ENCODE peak calls at places on chromosomes 7 and 10, in nine cellular contexts. F is AG09309, Y is right lobe of liver, W is cardiac fibroblast, B is fibroblast of lung, V is RWPE1, J is uterus, E is epithelial cell of esophagus, S is dorsolateral prefrontal cortex. U is an unnamed sample.

GRCh38 chr7:69942557-69942956 is 344.3 kb downstream of the AUTS2 start:
- DNase-seq in E (no peak), W (no peak), V (no peak), S (no peak), B (no peak), Y (no peak), J (no peak), F (no peak), U (no peak)

GRCh38 chr7:74002474-74003017 is 25.4 kb upstream of the ELN start:
- DNase-seq in F (peak; percentile 39), E (peak; percentile 69), B (peak; percentile 86), J (peak; percentile 58), W (peak; percentile 72), Y (no peak), V (peak; percentile 79), S (no peak), U (peak; percentile 66)

GRCh38 chr10:29728541-29729049 is 93.8 kb upstream of the SVIL start:
- DNase-seq in J (no peak), F (no peak), E (no peak), S (no peak), B (no peak), W (no peak), V (no peak), Y (no peak), U (no peak)

GRCh38 chr7:44486693-44487092 is 3.8 kb downstream of the NUDCD3 start:
- DNase-seq in B (peak; percentile 37), W (peak; percentile 18), Y (no peak), J (no peak), S (no peak), E (peak; percentile 74), V (no peak), F (no peak), U (peak; percentile 49)

GRCh38 chr10:70478191-70479160 is at the start of gene PALD1:
- DNase-seq in E (no peak), V (peak; percentile 56), B (peak; percentile 58), W (no peak), S (peak; percentile 25), F (no peak), J (peak; percentile 70), Y (peak; percentile 70), U (peak; percentile 48)

GRCh38 chr10:93150289-93150688 is 76.6 kb downstream of the CYP26A1 start:
- DNase-seq in V (peak; percentile 80), Y (no peak), E (peak; percentile 79), F (no peak), W (peak; percentile 21), B (peak; percentile 72), J (no peak), S (no peak), U (peak; percentile 86)

GRCh38 chr10:126104767-126105166 is 208.4 kb downstream of the FANK1 start:
- DNase-seq in W (no peak), F (no peak), V (no peak), E (no peak), J (no peak), Y (no peak), B (no peak), S (no peak), U (no peak)

GRCh38 chr7:84271550-84271949 is 77.0 kb upstream of the SEMA3A start:
- DNase-seq in F (no peak), V (no peak), Y (no peak), S (no peak), E (peak; percentile 68), W (peak; percentile 30), J (no peak), B (no peak), U (peak; percentile 38)

GRCh38 chr10:52956451-52956850 is 183.9 kb upstream of the MBL2 start:
- DNase-seq in F (no peak), J (no peak), V (peak; percentile 15), E (peak; percentile 82), W (no peak), S (no peak), B (peak; percentile 11), Y (no peak), U (no peak)

GRCh38 chr7:40608321-40609075 is 473.7 kb downstream of the SUGCT start:
- DNase-seq in Y (no peak), B (no peak), S (no peak), W (no peak), J (no peak), E (peak; percentile 24), V (no peak), F (no peak), U (peak; percentile 5)

GRCh38 chr7:55065511-55066229 is 46.9 kb downstream of the EGFR start:
- DNase-seq in S (no peak), F (no peak), V (peak; percentile 73), W (peak; percentile 97), E (peak; percentile 83), J (peak; percentile 48), Y (no peak), B (peak; percentile 94), U (peak; percentile 80)

GRCh38 chr10:43200538-43201390 is 62.5 kb downstream of the CSGALNACT2 start:
- DNase-seq in F (no peak), Y (peak; percentile 43), S (no peak), E (no peak), W (no peak), J (peak; percentile 4), V (no peak), B (no peak), U (no peak)

GRCh38 chr10:107496594-107496993 is 332.1 kb upstream of the SORCS1 start:
- DNase-seq in B (peak; percentile 9), J (no peak), E (no peak), F (no peak), S (no peak), V (no peak), Y (no peak), W (peak; percentile 2), U (no peak)

GRCh38 chr7:93690021-93690420 is 115.5 kb upstream of the CALCR start:
- DNase-seq in V (no peak), S (no peak), W (no peak), B (no peak), F (no peak), J (no peak), Y (no peak), E (no peak), U (no peak)

GRCh38 chr10:23399701-23400144 is 39.2 kb upstream of the OTUD1 start:
- DNase-seq in V (no peak), F (peak; percentile 57), Y (no peak), W (peak; percentile 89), S (no peak), J (no peak), E (peak; percentile 87), B (peak; percentile 85), U (peak; percentile 21)

GRCh38 chr7:16817536-16817935 is 12.7 kb upstream of the AGR2 start:
- DNase-seq in E (peak; percentile 87), V (peak; percentile 39), W (peak; percentile 69), J (no peak), B (peak; percentile 88), S (no peak), F (no peak), Y (no peak), U (peak; percentile 41)

DNA sequence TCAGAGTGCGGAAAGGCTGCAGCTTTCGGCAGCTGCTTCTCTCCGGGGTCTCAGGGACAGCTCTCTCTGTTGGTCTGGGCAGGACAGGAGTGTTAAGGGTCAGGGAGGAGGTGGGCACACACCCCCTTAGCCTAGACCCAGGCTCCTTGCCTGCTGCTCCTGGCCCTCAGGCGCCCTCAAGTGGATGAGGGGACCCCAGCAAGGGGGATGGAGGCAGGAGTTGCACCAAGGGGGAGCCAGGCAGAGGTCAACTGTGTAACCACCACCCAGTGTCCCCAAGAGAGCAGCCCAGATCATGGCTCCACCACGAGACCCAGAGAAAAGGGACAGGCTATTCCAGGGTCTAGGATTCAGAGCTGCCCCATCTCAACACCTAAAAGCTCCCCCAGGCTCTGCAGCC is 26.9 kb downstream of the SPOCK2 start:
- DNase-seq in J (no peak), S (no peak), Y (no peak), F (no peak), V (no peak), W (no peak), E (no peak), B (no peak), U (no peak)
- TF ChIP-seq CTCF in J (no peak), S (no peak), Y (no peak), F (peak; percentile 25), V (no peak), W (peak; percentile 21), E (peak; percentile 17), B (peak; percentile 26), U (peak; percentile 14)

GRCh38 chr10:72335394-72336258 is 19.1 kb downstream of the DNAJB12 start:
- DNase-seq in W (peak; percentile 83), B (peak; percentile 67), J (peak; percentile 67), S (no peak), Y (no peak), V (no peak), F (no peak), E (no peak), U (peak; percentile 90)
- TF ChIP-seq CTCF in W (no peak), B (no peak), J (no peak), S (no peak), Y (no peak), V (no peak), F (no peak), E (no peak), U (no peak)

DNA sequence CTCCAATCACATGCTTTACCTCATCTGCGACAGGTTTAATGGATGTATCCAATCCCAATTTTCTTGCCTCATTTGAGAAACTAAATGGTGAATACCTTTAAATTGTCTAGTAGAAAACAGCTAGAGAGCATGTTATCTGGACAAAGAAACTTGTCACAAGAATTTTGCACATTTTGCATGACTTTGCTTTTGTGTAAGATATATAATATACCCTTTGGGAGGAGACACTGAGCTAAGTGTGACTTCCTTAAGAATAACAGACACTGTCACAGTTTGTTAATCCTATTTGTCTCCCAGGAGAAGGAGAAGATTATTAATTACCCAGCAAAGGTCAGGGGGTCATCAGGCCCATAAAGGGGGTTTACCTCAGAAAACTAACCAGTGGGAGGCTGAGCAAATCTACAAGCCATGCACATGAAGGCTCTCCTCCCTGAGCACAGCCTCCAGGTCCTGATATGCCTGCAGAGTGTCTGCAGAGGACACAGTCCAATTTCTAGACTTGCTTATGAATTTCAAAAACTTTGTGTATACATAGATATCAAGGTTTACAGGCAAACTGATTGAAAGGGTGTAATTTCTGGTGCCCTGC is 10.2 kb upstream of the MET start:
- DNase-seq in J (no peak), W (no peak), F (no peak), E (no peak), B (no peak), S (no peak), V (no peak), Y (no peak), U (no peak)
- TF ChIP-seq CTCF in J (no peak), W (no peak), F (no peak), E (no peak), B (no peak), S (no peak), V (no peak), Y (no peak), U (no peak)

DNA sequence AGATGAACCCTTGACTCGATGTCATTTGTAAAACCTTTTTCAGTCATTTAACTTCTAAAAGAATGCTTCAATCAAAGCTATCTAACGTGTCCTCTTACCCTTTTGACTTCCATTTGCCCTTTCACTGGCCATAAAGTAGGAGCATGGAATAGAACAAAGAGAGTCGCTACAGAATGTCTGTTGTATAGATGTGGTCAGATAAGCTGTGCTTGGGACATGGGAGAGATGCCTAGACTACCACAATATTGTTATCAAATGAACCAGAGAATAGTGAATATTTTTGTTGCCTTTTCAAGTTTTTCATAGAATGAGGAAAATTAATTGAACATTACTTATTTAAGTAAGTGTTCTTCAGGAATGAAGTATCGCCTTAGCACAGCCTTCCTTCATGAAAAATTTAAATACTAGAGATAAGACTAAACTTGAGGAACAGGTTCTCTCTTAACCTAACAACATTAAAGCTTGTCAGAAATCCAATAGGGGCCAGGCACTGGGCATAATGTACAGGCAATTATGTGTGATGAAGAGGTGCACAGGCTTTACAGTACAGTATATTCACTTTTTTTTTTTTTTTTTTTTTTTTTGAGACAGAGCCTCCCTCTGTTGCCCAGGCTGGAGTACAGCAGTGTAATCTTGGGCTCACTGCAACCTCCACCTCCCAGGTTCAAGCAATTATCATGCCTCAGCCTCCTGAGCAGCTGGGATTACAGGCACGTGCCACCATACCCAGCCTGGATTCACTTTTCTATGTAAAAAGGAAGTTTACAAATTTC is 7.5 kb upstream of the KMT2E start:
- DNase-seq in B (peak; percentile 34), S (no peak), Y (no peak), W (no peak), J (no peak), V (no peak), F (no peak), E (peak; percentile 54), U (no peak)
- TF ChIP-seq CTCF in B (no peak), S (no peak), Y (no peak), W (peak; percentile 12), J (no peak), V (no peak), F (no peak), E (no peak), U (no peak)

U was measured in MCF 10A.